ENCODE peak calls at places on chromosomes 16 and 17, in nine cellular contexts. R is Peyer's patch, L is tibial nerve, N is transverse colon, B is right lobe of liver, D is adrenal gland, I is HCT116, J is breast epithelium, P is ovary. U is an unnamed sample. For H3K4me1 and H3K27me3, the result is how much of the 10 kb centered on the place peaks cover.

GRCh38 chr16:87435399-87436224 is 43.5 kb downstream of the MAP1LC3B start:
- DNase-seq in J (no peak), P (peak), N (no peak), R (no peak), B (no peak), L (no peak), I (no peak), D (no peak), U (no peak)

GRCh38 chr17:83154311-83155127 is 75.1 kb downstream of the METRNL start:
- DNase-seq in R (no peak), P (no peak), B (no peak), D (no peak), J (peak), N (no peak), L (no peak), I (no peak), U (peak)

GRCh38 chr17:3804503-3804931 is 3.5 kb upstream of the ITGAE start:
- DNase-seq in B (peak), D (peak), N (no peak), J (no peak), I (no peak), P (no peak), R (no peak), L (no peak), U (no peak)

GRCh38 chr16:85989376-85989775 is 90.4 kb downstream of the IRF8 start:
- DNase-seq in B (peak), R (no peak), I (no peak), N (no peak), P (no peak), L (no peak), D (no peak), J (no peak), U (no peak)

GRCh38 chr17:58756246-58757161 is 850 bp downstream of the PPM1E start:
- DNase-seq in R (no peak), N (no peak), L (no peak), B (no peak), I (no peak), D (peak), J (no peak), P (no peak), U (no peak)

GRCh38 chr16:75472908-75473877 is 8.7 kb upstream of the TMEM170A start:
- DNase-seq in L (no peak), D (no peak), P (no peak), N (no peak), B (no peak), J (no peak), I (no peak), R (no peak), U (no peak)

GRCh38 chr17:80859004-80859941 is 132.4 kb upstream of the CHMP6 start:
- DNase-seq in D (peak), N (peak), B (peak), R (peak), P (peak), J (no peak), L (peak), I (no peak), U (no peak)

GRCh38 chr17:61756561-61756960 is 106.8 kb downstream of the BRIP1 start:
- DNase-seq in I (no peak), P (no peak), N (no peak), B (no peak), L (no peak), D (no peak), R (no peak), J (no peak), U (no peak)

DNA sequence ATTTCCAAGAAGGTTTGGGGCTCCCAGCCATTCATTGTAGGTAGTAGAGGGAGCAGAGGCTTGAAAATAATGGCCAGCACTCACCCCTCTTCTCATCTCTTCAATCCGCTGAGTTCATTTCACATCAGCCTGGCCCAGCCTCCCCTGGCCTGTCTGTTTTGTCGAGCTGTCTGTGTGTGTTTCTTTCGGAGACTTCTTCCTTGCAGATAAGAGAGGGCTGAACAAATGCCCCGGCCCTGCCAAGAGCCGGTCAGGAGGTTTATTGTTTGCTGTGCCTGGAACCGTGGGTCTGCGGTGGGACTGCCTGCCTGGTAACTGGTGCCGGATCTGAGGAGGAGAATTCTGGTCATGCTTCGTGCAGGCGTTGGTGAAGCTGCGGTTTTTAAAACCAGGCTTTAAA is 3.4 kb downstream of the VPS4A start:
- DNase-seq in I (no peak), L (no peak), J (no peak), R (no peak), P (peak), B (peak), D (no peak), N (no peak), U (no peak)
- H3K4me1 ChIP-seq in I (under half), L (under half), J (under half), R (under half), P (under half), B (under half), D (under half), N (under half), U (under half)

GRCh38 chr17:38453951-38454421 is 25.7 kb downstream of the ARHGAP23 start:
- DNase-seq in R (no peak), P (peak), J (no peak), I (no peak), D (peak), L (no peak), B (peak), N (no peak), U (no peak)

GRCh38 chr17:38450699-38451029 is 22.4 kb downstream of the ARHGAP23 start:
- DNase-seq in D (no peak), N (no peak), J (no peak), L (no peak), R (no peak), I (no peak), B (no peak), P (no peak), U (no peak)

GRCh38 chr17:38451030-38451839 is 23.0 kb downstream of the ARHGAP23 start:
- DNase-seq in P (no peak), J (no peak), R (no peak), L (no peak), N (no peak), B (peak), I (no peak), D (peak), U (no peak)

GRCh38 chr17:38452719-38453118 is 24.5 kb downstream of the ARHGAP23 start:
- DNase-seq in I (no peak), D (no peak), B (peak), L (no peak), N (no peak), P (no peak), R (no peak), J (no peak), U (no peak)

DNA sequence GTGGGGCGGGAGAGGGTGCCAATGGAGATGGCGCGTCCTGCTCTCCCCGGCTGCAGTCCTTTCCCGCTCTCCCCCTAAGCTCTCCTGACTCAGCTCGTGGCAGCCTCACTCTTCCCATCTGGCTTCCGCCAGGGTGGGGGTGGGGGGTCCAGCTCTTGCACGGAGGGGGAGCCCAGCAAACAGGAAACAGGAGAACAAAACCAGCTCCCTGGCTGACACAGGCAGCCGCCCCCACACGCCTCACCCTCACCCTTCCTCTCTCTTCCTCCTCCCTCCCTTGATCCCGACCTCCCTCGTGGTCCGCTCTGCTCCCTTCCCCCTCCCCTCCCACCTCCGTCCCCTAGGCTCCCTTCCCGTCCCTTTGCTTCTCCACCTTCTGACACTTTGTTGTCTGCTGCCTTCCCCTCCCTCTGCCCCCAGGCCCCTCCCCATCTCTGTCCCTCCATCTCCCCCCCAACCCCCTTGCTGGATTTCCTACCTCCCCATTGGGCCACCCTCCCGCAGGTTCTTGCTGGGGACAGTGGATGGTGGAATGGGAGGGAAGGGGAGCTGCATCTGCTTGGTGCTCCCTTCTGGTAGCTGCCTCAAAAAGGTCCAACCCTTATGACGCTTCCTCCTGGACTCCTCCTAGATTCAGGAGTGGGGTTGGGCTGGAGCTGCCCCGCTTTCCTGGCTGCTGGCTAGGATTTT is 23.7 kb downstream of the ARHGAP23 start:
- DNase-seq in I (no peak), J (no peak), P (peak), N (no peak), R (no peak), D (peak), B (peak), L (no peak), U (no peak)
- TF ChIP-seq POLR2A in I (no peak), J (no peak), P (no peak), N (no peak), R (no peak), D (no peak), B (no peak), L (no peak), U (no peak)

DNA sequence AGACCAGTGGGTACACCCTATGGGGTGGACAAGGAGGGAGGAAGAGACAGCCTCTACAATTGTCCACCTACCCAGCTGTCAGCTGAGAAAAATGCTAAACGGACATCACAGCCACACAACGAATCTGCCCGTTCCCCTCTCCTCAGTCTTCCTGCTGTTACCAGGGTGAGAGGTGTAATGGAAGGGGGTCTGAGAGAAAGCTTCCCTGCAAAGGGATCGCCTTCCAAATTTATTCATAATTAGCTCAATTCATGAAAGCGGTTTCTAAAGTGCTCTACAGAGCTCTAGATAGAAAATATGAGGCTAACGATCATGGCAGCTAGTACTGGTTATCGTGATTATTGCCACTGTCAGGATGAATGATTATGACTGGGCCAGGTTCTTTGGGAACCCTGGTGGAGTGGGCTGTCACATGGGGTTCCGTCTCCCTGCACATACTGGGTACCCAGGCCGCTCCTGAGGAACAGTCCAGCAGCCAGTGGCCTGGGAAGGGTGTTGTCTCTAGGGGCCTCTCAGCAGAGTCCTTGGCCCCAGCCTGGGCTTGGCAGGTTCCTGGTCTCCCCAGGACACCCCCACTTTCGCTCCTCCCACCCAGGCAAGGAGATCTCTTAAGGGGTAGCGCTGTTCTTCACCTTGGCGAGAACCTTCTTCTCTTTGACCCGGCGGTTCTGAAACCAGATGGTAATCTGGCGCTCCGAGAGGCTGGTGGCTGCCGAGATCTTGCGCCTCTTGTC is 2.2 kb downstream of the HOXB13 start:
- DNase-seq in I (no peak), B (no peak), J (no peak), D (no peak), N (no peak), R (no peak), L (no peak), P (no peak), U (no peak)
- H3K27me3 ChIP-seq in I (under half), B (half or more), J (under half), D (half or more), N (half or more), R (under half), L (under half), P (under half), U (half or more)

GRCh38 chr16:73053038-73053378 is 5.1 kb upstream of the ZFHX3 start:
- DNase-seq in J (no peak), N (no peak), I (no peak), D (no peak), L (no peak), P (no peak), B (no peak), R (no peak), U (no peak)

GRCh38 chr16:73052441-73053030 is 4.6 kb upstream of the ZFHX3 start:
- DNase-seq in J (no peak), B (no peak), L (no peak), N (no peak), D (no peak), P (no peak), R (no peak), I (no peak), U (no peak)

GRCh38 chr16:73054131-73054496 is 6.2 kb upstream of the ZFHX3 start:
- DNase-seq in I (no peak), B (no peak), N (no peak), R (no peak), P (no peak), J (no peak), L (no peak), D (no peak), U (no peak)

GRCh38 chr16:73054732-73055481 is 7.0 kb upstream of the ZFHX3 start:
- DNase-seq in D (no peak), J (no peak), B (no peak), R (no peak), L (no peak), N (no peak), I (no peak), P (no peak), U (no peak)

DNA sequence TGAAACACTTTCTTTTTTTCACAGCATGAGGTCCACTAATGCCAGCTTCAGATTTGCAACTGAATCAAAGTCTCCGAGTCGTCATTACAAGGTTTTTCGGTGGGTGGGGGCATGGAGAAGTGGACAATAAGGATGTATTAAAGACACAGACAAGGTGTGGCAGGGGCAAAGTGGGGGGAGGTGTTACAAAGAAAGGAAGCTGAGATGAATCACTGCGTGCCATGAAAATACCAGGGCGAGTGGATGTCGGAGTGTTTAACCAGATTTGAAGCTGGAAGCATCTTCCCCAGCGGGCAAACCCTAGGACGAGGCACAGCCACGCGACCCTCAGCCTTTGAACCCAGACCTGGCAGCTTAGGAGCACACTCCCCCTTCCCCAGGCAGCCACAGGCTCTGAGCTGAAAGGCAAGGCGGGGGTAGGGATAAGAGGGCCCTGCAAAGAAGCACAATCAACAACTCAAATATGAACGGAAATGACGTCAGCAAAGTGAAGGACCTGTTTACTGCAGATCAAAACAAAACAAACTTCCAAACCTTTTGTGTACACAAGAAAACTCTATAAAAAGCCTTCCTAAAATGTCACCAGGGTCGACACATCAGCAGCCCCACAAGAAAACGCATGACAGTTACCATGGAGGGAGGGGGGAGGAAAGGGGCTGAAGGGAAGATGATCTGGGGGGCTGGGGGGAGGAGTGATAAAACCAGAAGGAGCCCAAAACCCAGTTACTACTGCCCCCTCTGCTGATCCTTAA is 5.6 kb upstream of the ZFHX3 start:
- DNase-seq in L (no peak), N (no peak), D (no peak), P (no peak), I (peak), J (no peak), B (no peak), R (no peak), U (no peak)
- H3K4me1 ChIP-seq in L (under half), N (half or more), D (half or more), P (under half), I (half or more), J (under half), B (under half), R (under half), U (half or more)